ENCODE peak calls at places on chromosome 2, in seven cellular contexts. One of them, this sample, is unnamed.

GRCh38 chr2:58688813-58689212 is 447.7 kb upstream of the FANCL start:
- DNase-seq in epithelial cell of esophagus: no peak
- DNase-seq in tibial nerve: no peak
- DNase-seq in DND-41: no peak
- DNase-seq in fibroblast of pulmonary artery: no peak
- DNase-seq in gastrocnemius medialis: no peak
- DNase-seq in CD8-positive, alpha-beta T cell: no peak
- DNase-seq in this sample: no peak

GRCh38 chr2:6202756-6203155 is 510.6 kb downstream of the SOX11 start:
- DNase-seq in epithelial cell of esophagus: peak
- DNase-seq in tibial nerve: no peak
- DNase-seq in DND-41: no peak
- DNase-seq in fibroblast of pulmonary artery: no peak
- DNase-seq in gastrocnemius medialis: no peak
- DNase-seq in CD8-positive, alpha-beta T cell: no peak
- DNase-seq in this sample: no peak

GRCh38 chr2:241907171-241907570 is 37.6 kb downstream of the RTP5 start:
- DNase-seq in epithelial cell of esophagus: no peak
- DNase-seq in tibial nerve: no peak
- DNase-seq in DND-41: no peak
- DNase-seq in fibroblast of pulmonary artery: no peak
- DNase-seq in gastrocnemius medialis: no peak
- DNase-seq in CD8-positive, alpha-beta T cell: no peak
- DNase-seq in this sample: no peak

GRCh38 chr2:39491653-39492052 is 54.6 kb upstream of the MAP4K3 start:
- DNase-seq in epithelial cell of esophagus: no peak
- DNase-seq in tibial nerve: no peak
- DNase-seq in DND-41: no peak
- DNase-seq in fibroblast of pulmonary artery: no peak
- DNase-seq in gastrocnemius medialis: no peak
- DNase-seq in CD8-positive, alpha-beta T cell: no peak
- DNase-seq in this sample: no peak

GRCh38 chr2:28360742-28361293 is 31.8 kb upstream of the FOSL2 start:
- DNase-seq in epithelial cell of esophagus: peak
- DNase-seq in tibial nerve: no peak
- DNase-seq in DND-41: no peak
- DNase-seq in fibroblast of pulmonary artery: peak
- DNase-seq in gastrocnemius medialis: no peak
- DNase-seq in CD8-positive, alpha-beta T cell: no peak
- DNase-seq in this sample: peak

GRCh38 chr2:18380316-18380715 is 180.1 kb downstream of the RDH14 start:
- DNase-seq in epithelial cell of esophagus: no peak
- DNase-seq in tibial nerve: no peak
- DNase-seq in DND-41: no peak
- DNase-seq in fibroblast of pulmonary artery: peak
- DNase-seq in gastrocnemius medialis: no peak
- DNase-seq in CD8-positive, alpha-beta T cell: no peak
- DNase-seq in this sample: no peak

GRCh38 chr2:161161074-161161577 is 898 bp downstream of the TANK start:
- DNase-seq in epithelial cell of esophagus: no peak
- DNase-seq in tibial nerve: no peak
- DNase-seq in DND-41: no peak
- DNase-seq in fibroblast of pulmonary artery: peak
- DNase-seq in gastrocnemius medialis: no peak
- DNase-seq in CD8-positive, alpha-beta T cell: no peak
- DNase-seq in this sample: no peak

GRCh38 chr2:113213061-113213930 is 39.5 kb downstream of the PSD4 start:
- DNase-seq in epithelial cell of esophagus: no peak
- DNase-seq in tibial nerve: no peak
- DNase-seq in DND-41: no peak
- DNase-seq in fibroblast of pulmonary artery: no peak
- DNase-seq in gastrocnemius medialis: no peak
- DNase-seq in CD8-positive, alpha-beta T cell: no peak
- DNase-seq in this sample: no peak

GRCh38 chr2:128369626-128370467 is 51.2 kb upstream of the HS6ST1 start:
- DNase-seq in epithelial cell of esophagus: no peak
- DNase-seq in tibial nerve: no peak
- DNase-seq in DND-41: no peak
- DNase-seq in fibroblast of pulmonary artery: no peak
- DNase-seq in gastrocnemius medialis: no peak
- DNase-seq in CD8-positive, alpha-beta T cell: no peak
- DNase-seq in this sample: no peak

GRCh38 chr2:73107211-73107926 is 5.4 kb downstream of the RAB11FIP5 start:
- DNase-seq in epithelial cell of esophagus: no peak
- DNase-seq in tibial nerve: no peak
- DNase-seq in DND-41: no peak
- DNase-seq in fibroblast of pulmonary artery: no peak
- DNase-seq in gastrocnemius medialis: peak
- DNase-seq in CD8-positive, alpha-beta T cell: no peak
- DNase-seq in this sample: no peak

GRCh38 chr2:31075936-31076590 is 62.2 kb downstream of the GALNT14 start:
- DNase-seq in epithelial cell of esophagus: peak
- DNase-seq in tibial nerve: no peak
- DNase-seq in DND-41: no peak
- DNase-seq in fibroblast of pulmonary artery: no peak
- DNase-seq in gastrocnemius medialis: no peak
- DNase-seq in CD8-positive, alpha-beta T cell: no peak
- DNase-seq in this sample: no peak

DNA sequence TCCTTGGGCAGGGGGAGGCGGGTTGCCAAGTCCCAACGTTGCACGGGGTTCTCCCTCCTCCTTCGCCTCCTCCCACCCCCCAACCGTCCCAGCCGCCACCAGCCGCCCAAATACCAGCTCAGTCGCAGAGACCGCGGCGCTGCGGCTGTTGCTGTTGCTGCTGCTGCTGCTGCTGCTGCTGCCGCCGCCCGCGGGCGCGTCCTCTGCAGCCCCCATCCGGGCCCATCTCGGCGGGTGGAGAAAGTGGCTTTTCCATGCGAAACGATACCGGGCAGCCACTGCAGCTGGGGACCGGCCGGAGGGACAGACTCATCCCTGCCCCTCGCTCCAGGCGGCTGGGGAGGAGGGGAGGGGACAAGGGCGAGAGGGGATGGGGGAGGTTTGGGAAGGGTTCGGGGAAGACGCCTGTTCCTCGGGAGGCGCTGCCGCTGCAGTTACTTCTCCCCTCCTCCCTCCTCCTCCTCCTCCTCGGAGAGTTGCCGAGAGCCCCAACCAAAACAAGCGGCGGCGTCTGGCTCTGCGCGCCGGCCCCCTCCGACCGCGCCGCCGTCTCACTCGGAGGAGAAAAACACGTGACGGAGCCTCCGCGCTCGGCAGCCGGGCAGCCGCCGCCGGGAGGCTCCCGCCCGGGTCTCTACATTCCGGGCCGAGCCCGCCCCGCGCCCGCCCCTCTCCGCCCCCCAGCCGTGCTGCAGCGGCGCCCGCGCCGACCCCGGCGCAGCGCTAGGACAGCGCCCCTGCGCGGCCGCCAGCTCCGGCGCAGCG is at the start of gene IRS1:
- DNase-seq in epithelial cell of esophagus: peak
- DNase-seq in tibial nerve: no peak
- DNase-seq in DND-41: peak
- DNase-seq in fibroblast of pulmonary artery: peak
- DNase-seq in gastrocnemius medialis: peak
- DNase-seq in CD8-positive, alpha-beta T cell: peak
- DNase-seq in this sample: peak
- TF ChIP-seq CTCF in epithelial cell of esophagus: no peak
- TF ChIP-seq CTCF in tibial nerve: peak
- TF ChIP-seq CTCF in DND-41: no peak
- TF ChIP-seq CTCF in fibroblast of pulmonary artery: no peak
- TF ChIP-seq CTCF in gastrocnemius medialis: peak
- TF ChIP-seq CTCF in CD8-positive, alpha-beta T cell: peak
- TF ChIP-seq CTCF in this sample: peak

DNA sequence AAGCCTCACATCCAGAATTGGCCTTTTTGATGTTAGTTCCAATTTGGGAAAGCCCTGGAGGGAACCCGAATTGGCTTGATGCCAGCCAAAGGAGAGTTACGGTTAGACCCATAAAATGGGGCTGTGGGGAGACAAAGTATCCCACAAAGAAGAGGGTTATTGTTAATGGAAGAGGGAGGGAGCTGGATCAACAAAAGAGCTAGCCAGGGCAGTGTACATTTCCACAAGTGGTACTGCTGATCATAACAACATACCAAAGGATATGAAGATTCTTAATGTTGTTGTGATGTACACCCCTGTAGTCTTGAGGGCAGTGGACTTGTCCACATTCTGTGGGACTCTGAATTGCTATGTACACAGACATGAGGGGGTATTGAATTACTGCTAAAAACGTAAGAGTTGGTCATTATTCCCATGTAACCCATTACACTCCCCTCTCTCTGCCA is 5.1 kb downstream of the TANC1 start:
- DNase-seq in epithelial cell of esophagus: peak
- DNase-seq in tibial nerve: no peak
- DNase-seq in DND-41: no peak
- DNase-seq in fibroblast of pulmonary artery: no peak
- DNase-seq in gastrocnemius medialis: no peak
- DNase-seq in CD8-positive, alpha-beta T cell: no peak
- DNase-seq in this sample: no peak
- H3K4me3 ChIP-seq in epithelial cell of esophagus: no peak
- H3K4me3 ChIP-seq in tibial nerve: no peak
- H3K4me3 ChIP-seq in DND-41: no peak
- H3K4me3 ChIP-seq in fibroblast of pulmonary artery: no peak
- H3K4me3 ChIP-seq in gastrocnemius medialis: no peak
- H3K4me3 ChIP-seq in CD8-positive, alpha-beta T cell: no peak
- H3K4me3 ChIP-seq in this sample: no peak

DNA sequence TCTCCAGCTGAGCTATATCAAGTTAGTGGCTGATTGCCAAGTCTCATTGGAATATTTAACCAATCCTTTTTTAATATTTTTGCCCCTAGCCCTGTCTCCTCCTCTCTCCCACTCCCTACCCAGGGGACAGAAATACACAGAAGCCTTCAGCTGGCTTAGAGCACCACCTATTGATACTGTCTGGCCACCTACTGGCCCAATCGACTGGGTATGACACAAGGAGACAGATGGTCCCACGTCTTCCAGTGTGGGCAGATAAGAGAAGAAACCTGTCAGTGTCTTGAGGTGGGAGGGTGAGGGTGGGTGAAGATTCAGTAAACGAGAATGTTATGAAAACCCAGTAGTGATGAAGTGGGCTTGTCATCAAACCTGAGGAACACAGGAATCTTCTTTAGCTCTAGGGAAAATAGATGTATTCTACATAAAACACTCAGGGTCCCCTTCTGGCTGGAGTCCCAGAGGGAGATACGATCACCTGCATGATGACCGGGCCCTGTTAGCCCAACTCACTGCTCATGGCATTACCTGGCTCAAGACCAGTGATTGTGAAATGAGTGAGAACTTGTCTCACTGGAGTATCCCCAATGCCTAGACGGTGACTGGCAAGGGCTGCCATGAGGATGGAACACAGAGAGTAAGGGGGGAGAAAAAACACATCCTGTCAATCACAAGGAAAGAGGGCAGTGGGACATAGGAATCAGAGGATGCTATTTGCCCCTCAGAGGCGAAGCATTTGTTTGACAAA is 26.7 kb downstream of the POLR1A start:
- DNase-seq in epithelial cell of esophagus: peak
- DNase-seq in tibial nerve: no peak
- DNase-seq in DND-41: peak
- DNase-seq in fibroblast of pulmonary artery: peak
- DNase-seq in gastrocnemius medialis: peak
- DNase-seq in CD8-positive, alpha-beta T cell: no peak
- DNase-seq in this sample: no peak
- TF ChIP-seq CTCF in epithelial cell of esophagus: peak
- TF ChIP-seq CTCF in tibial nerve: peak
- TF ChIP-seq CTCF in DND-41: peak
- TF ChIP-seq CTCF in fibroblast of pulmonary artery: peak
- TF ChIP-seq CTCF in gastrocnemius medialis: peak
- TF ChIP-seq CTCF in CD8-positive, alpha-beta T cell: peak
- TF ChIP-seq CTCF in this sample: peak

GRCh38 chr2:218870984-218871344 is 9.7 kb upstream of the WNT10A start:
- DNase-seq in epithelial cell of esophagus: no peak
- DNase-seq in tibial nerve: no peak
- DNase-seq in DND-41: no peak
- DNase-seq in fibroblast of pulmonary artery: no peak
- DNase-seq in gastrocnemius medialis: no peak
- DNase-seq in CD8-positive, alpha-beta T cell: no peak
- DNase-seq in this sample: no peak
- H3K4me3 ChIP-seq in epithelial cell of esophagus: no peak
- H3K4me3 ChIP-seq in tibial nerve: no peak
- H3K4me3 ChIP-seq in DND-41: no peak
- H3K4me3 ChIP-seq in fibroblast of pulmonary artery: no peak
- H3K4me3 ChIP-seq in gastrocnemius medialis: no peak
- H3K4me3 ChIP-seq in CD8-positive, alpha-beta T cell: peak
- H3K4me3 ChIP-seq in this sample: no peak